ENCODE peak calls at places on chromosome 6, in ten cellular contexts. R is fibroblast of lung; N is coronary artery; P is heart left ventricle; J is ovary; X is kidney; M is naive thymus-derived CD4-positive, alpha-beta T cell; I is brain microvascular endothelial cell; W is body of pancreas; E is GM23338. L is an unnamed sample.

GRCh38 chr6:3376888-3377535 is 79.8 kb downstream of the SLC22A23 start:
- DNase-seq in R (peak), N (no peak), P (no peak), J (no peak), X (no peak), M (no peak), I (no peak), W (no peak), E (no peak), L (no peak)

GRCh38 chr6:103027532-103027931 is 1634.0 kb downstream of the GRIK2 start:
- DNase-seq in R (no peak), N (no peak), P (no peak), J (no peak), X (no peak), M (no peak), I (no peak), W (no peak), E (peak), L (no peak)

GRCh38 chr6:149473080-149474052 is 11.4 kb downstream of the ZC3H12D start:
- DNase-seq in R (no peak), N (no peak), P (peak), J (no peak), X (no peak), M (no peak), I (no peak), W (no peak), E (no peak), L (no peak)

GRCh38 chr6:169026175-169026574 is 227.5 kb downstream of the THBS2 start:
- DNase-seq in R (peak), N (no peak), P (no peak), J (peak), X (no peak), M (no peak), I (no peak), W (no peak), E (no peak), L (no peak)

GRCh38 chr6:119348308-119349040 is 1.1 kb downstream of the MAN1A1 start:
- DNase-seq in R (no peak), N (no peak), P (peak), J (peak), X (peak), M (peak), I (no peak), W (peak), E (peak), L (peak)

GRCh38 chr6:38715016-38715809 is at the start of gene DNAH8:
- DNase-seq in R (no peak), N (no peak), P (no peak), J (no peak), X (peak), M (no peak), I (no peak), W (no peak), E (peak), L (no peak)

GRCh38 chr6:30614843-30615218 is 2.2 kb downstream of the PPP1R10 start:
- DNase-seq in R (peak), N (peak), P (peak), J (peak), X (peak), M (peak), I (peak), W (peak), E (peak), L (peak)

GRCh38 chr6:125974214-125974866 is 12.0 kb upstream of the TRMT11 start:
- DNase-seq in R (peak), N (no peak), P (no peak), J (no peak), X (no peak), M (peak), I (no peak), W (no peak), E (peak), L (no peak)

GRCh38 chr6:147689398-147689797 is 180.9 kb downstream of the SAMD5 start:
- DNase-seq in R (no peak), N (no peak), P (no peak), J (no peak), X (no peak), M (no peak), I (no peak), W (no peak), E (no peak), L (no peak)

GRCh38 chr6:108897371-108897770 is 49.1 kb downstream of the ARMC2 start:
- DNase-seq in R (peak), N (no peak), P (peak), J (no peak), X (no peak), M (no peak), I (peak), W (peak), E (no peak), L (no peak)

GRCh38 chr6:168133186-168133585 is 54.2 kb upstream of the FRMD1 start:
- DNase-seq in R (peak), N (peak), P (peak), J (peak), X (peak), M (no peak), I (peak), W (no peak), E (no peak), L (peak)

GRCh38 chr6:169702640-169703246 is 817 bp downstream of the C6orf120 start:
- DNase-seq in R (no peak), N (no peak), P (no peak), J (no peak), X (no peak), M (peak), I (no peak), W (peak), E (peak), L (peak)

GRCh38 chr6:118218156-118218555 is 311.1 kb downstream of the SLC35F1 start:
- DNase-seq in R (no peak), N (no peak), P (peak), J (no peak), X (no peak), M (no peak), I (no peak), W (no peak), E (no peak), L (no peak)

GRCh38 chr6:15352884-15353283 is 107.0 kb downstream of the JARID2 start:
- DNase-seq in R (peak), N (no peak), P (no peak), J (no peak), X (no peak), M (no peak), I (peak), W (no peak), E (no peak), L (no peak)

GRCh38 chr6:44696099-44696498 is 308.6 kb downstream of the CDC5L start:
- DNase-seq in R (peak), N (peak), P (no peak), J (no peak), X (no peak), M (no peak), I (peak), W (no peak), E (no peak), L (no peak)

GRCh38 chr6:136524339-136524935 is 25.8 kb downstream of the MAP7 start:
- DNase-seq in R (no peak), N (no peak), P (no peak), J (no peak), X (no peak), M (no peak), I (no peak), W (no peak), E (no peak), L (no peak)

GRCh38 chr6:26251354-26252081 is 113.5 kb upstream of the BTN3A2 start:
- DNase-seq in R (peak), N (no peak), P (peak), J (no peak), X (peak), M (peak), I (peak), W (peak), E (peak), L (no peak)

GRCh38 chr6:108737594-108738546 is 110.4 kb upstream of the ARMC2 start:
- DNase-seq in R (peak), N (peak), P (peak), J (no peak), X (no peak), M (no peak), I (peak), W (peak), E (no peak), L (peak)

GRCh38 chr6:68497927-68498326 is 137.2 kb upstream of the ADGRB3 start:
- DNase-seq in R (peak), N (no peak), P (no peak), J (no peak), X (no peak), M (no peak), I (no peak), W (no peak), E (no peak), L (no peak)

GRCh38 chr6:42551202-42551601 is 12.6 kb upstream of the UBR2 start:
- DNase-seq in R (peak), N (no peak), P (no peak), J (no peak), X (no peak), M (no peak), I (no peak), W (no peak), E (no peak), L (no peak)

GRCh38 chr6:3911614-3912336 is 62.6 kb downstream of the FAM50B start:
- DNase-seq in R (peak), N (peak), P (peak), J (peak), X (peak), M (no peak), I (peak), W (peak), E (no peak), L (peak)

GRCh38 chr6:31581511-31582229 is 554 bp downstream of the LTB start:
- DNase-seq in R (no peak), N (no peak), P (no peak), J (no peak), X (no peak), M (no peak), I (peak), W (no peak), E (peak), L (no peak)

GRCh38 chr6:82494367-82494766 is 130.8 kb downstream of the TPBG start:
- DNase-seq in R (no peak), N (no peak), P (no peak), J (no peak), X (no peak), M (no peak), I (no peak), W (no peak), E (no peak), L (no peak)

GRCh38 chr6:38080349-38080748 is 260.8 kb downstream of the ZFAND3 start:
- DNase-seq in R (peak), N (no peak), P (no peak), J (no peak), X (no peak), M (no peak), I (no peak), W (no peak), E (no peak), L (no peak)

GRCh38 chr6:136723780-136724179 is 68.5 kb downstream of the MAP3K5 start:
- DNase-seq in R (no peak), N (no peak), P (no peak), J (no peak), X (no peak), M (no peak), I (no peak), W (peak), E (no peak), L (no peak)

GRCh38 chr6:169096326-169096882 is 157.2 kb downstream of the THBS2 start:
- DNase-seq in R (no peak), N (peak), P (no peak), J (no peak), X (no peak), M (no peak), I (no peak), W (no peak), E (no peak), L (no peak)

GRCh38 chr6:135909737-135910387 is 58.4 kb downstream of the PDE7B start:
- DNase-seq in R (peak), N (no peak), P (no peak), J (peak), X (peak), M (peak), I (peak), W (peak), E (peak), L (no peak)

GRCh38 chr6:96032646-96033045 is 16.9 kb downstream of the FUT9 start:
- DNase-seq in R (no peak), N (no peak), P (no peak), J (no peak), X (no peak), M (no peak), I (no peak), W (no peak), E (no peak), L (no peak)

GRCh38 chr6:134853111-134854055 is 96.5 kb downstream of the ALDH8A1 start:
- DNase-seq in R (peak), N (no peak), P (no peak), J (no peak), X (no peak), M (no peak), I (peak), W (no peak), E (no peak), L (no peak)

GRCh38 chr6:154602296-154602695 is 91.8 kb upstream of the CNKSR3 start:
- DNase-seq in R (no peak), N (no peak), P (no peak), J (no peak), X (no peak), M (no peak), I (no peak), W (no peak), E (no peak), L (no peak)

GRCh38 chr6:133225560-133225959 is 15.6 kb upstream of the EYA4 start:
- DNase-seq in R (no peak), N (no peak), P (no peak), J (no peak), X (no peak), M (no peak), I (no peak), W (no peak), E (no peak), L (no peak)

GRCh38 chr6:97288188-97288587 is 5.2 kb upstream of the MMS22L start:
- DNase-seq in R (no peak), N (no peak), P (no peak), J (no peak), X (no peak), M (no peak), I (no peak), W (no peak), E (no peak), L (no peak)

GRCh38 chr6:21208796-21209186 is 384.8 kb upstream of the SOX4 start:
- DNase-seq in R (no peak), N (no peak), P (no peak), J (no peak), X (no peak), M (no peak), I (no peak), W (no peak), E (no peak), L (no peak)

GRCh38 chr6:127939442-127940066 is 38.7 kb upstream of the THEMIS start:
- DNase-seq in R (peak), N (no peak), P (no peak), J (no peak), X (no peak), M (no peak), I (peak), W (no peak), E (peak), L (no peak)

GRCh38 chr6:121389419-121389818 is 46.0 kb upstream of the GJA1 start:
- DNase-seq in R (no peak), N (no peak), P (no peak), J (no peak), X (no peak), M (no peak), I (no peak), W (no peak), E (no peak), L (no peak)

GRCh38 chr6:141483561-141484061 is 649.1 kb upstream of the GJE1 start:
- DNase-seq in R (peak), N (no peak), P (peak), J (no peak), X (no peak), M (peak), I (peak), W (peak), E (no peak), L (no peak)

GRCh38 chr6:31769684-31770371 is 7.3 kb downstream of the VWA7 start:
- DNase-seq in R (peak), N (no peak), P (peak), J (no peak), X (no peak), M (peak), I (peak), W (peak), E (peak), L (peak)

GRCh38 chr6:158628542-158628941 is 16.0 kb downstream of the DYNLT1 start:
- DNase-seq in R (no peak), N (peak), P (no peak), J (no peak), X (peak), M (no peak), I (no peak), W (no peak), E (no peak), L (no peak)

DNA sequence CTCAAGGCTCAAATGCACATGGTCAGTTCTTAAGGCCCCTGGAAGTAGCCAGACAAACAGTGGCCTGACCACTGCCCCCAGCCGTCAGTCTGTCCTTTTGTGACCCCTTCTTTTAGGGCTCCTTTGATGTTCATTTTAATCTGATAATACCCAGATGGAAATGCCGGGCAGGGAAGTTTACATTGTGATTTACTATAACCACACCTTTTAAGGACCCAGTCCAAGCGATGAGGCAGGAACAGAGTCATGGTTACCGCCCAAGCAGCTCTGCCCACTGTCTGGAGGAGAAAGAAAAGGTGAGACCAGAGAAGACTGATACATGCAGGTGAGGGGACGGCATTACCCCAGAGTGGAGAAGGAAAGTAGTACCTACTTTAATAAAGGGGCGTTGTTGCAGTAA is 110.6 kb downstream of the PLEKHG1 start:
- DNase-seq in R (no peak), N (no peak), P (no peak), J (no peak), X (no peak), M (no peak), I (no peak), W (no peak), E (no peak), L (no peak)
- H3K27ac ChIP-seq in R (no peak), N (no peak), P (no peak), J (no peak), X (no peak), M (no peak), I (no peak), W (no peak), E (no peak), L (no peak)

GRCh38 chr6:43644940-43645612 is at the start of gene RSPH9:
- DNase-seq in R (peak), N (no peak), P (peak), J (peak), X (peak), M (peak), I (peak), W (peak), E (peak), L (peak)
- H3K4me3 ChIP-seq in R (peak), N (peak), P (peak), J (peak), X (peak), M (peak), I (peak), W (no peak), E (peak), L (peak)

DNA sequence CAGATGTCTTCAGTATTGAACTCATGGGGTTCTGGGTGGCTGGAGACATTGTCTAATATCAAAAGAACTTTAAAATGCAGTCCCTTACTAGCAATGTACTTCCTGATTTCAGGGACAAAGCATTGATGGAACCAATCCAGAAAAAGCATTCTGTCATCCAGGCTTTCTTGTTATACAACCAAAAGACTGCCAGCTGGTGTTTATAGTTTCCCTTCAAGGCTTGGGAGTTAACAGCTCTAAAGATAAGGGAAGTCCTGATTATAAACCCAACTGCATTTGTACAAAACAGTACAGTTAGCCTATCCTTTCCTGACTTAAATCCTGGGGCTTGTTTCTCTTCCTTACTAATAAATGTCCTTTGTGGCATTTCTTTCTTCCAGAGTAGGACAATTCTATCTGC is 160.0 kb downstream of the COL21A1 start:
- DNase-seq in R (peak), N (no peak), P (no peak), J (no peak), X (no peak), M (no peak), I (peak), W (no peak), E (no peak), L (no peak)
- H3K27ac ChIP-seq in R (no peak), N (peak), P (peak), J (no peak), X (no peak), M (no peak), I (no peak), W (no peak), E (no peak), L (no peak)

GRCh38 chr6:163123098-163123497 is 291.4 kb upstream of the QKI start:
- DNase-seq in R (no peak), N (no peak), P (no peak), J (no peak), X (no peak), M (no peak), I (no peak), W (no peak), E (peak), L (no peak)
- H3K4me3 ChIP-seq in R (no peak), N (no peak), P (no peak), J (no peak), X (no peak), M (no peak), I (no peak), W (no peak), E (no peak), L (no peak)

GRCh38 chr6:33620584-33621395 is at the start of gene ITPR3:
- DNase-seq in R (peak), N (no peak), P (peak), J (peak), X (peak), M (peak), I (no peak), W (peak), E (peak), L (peak)

GRCh38 chr6:33623895-33624381 is 2.8 kb downstream of the ITPR3 start:
- DNase-seq in R (no peak), N (no peak), P (no peak), J (no peak), X (peak), M (no peak), I (no peak), W (no peak), E (no peak), L (no peak)

GRCh38 chr6:33624856-33625255 is 3.7 kb downstream of the ITPR3 start:
- DNase-seq in R (no peak), N (no peak), P (no peak), J (no peak), X (peak), M (no peak), I (no peak), W (no peak), E (no peak), L (no peak)

GRCh38 chr6:33621396-33622388 is 570 bp downstream of the ITPR3 start:
- DNase-seq in R (no peak), N (no peak), P (peak), J (peak), X (peak), M (peak), I (no peak), W (peak), E (peak), L (peak)

GRCh38 chr6:33622456-33623431 is 1.6 kb downstream of the ITPR3 start:
- DNase-seq in R (peak), N (no peak), P (no peak), J (peak), X (peak), M (no peak), I (no peak), W (no peak), E (no peak), L (no peak)
- H3K27ac ChIP-seq in R (peak), N (peak), P (peak), J (peak), X (peak), M (peak), I (no peak), W (peak), E (no peak), L (no peak)

GRCh38 chr6:89468998-89469397 is 36.0 kb downstream of the ANKRD6 start:
- DNase-seq in R (no peak), N (no peak), P (no peak), J (no peak), X (no peak), M (no peak), I (no peak), W (no peak), E (no peak), L (no peak)

GRCh38 chr6:89471287-89471867 is 38.4 kb downstream of the ANKRD6 start:
- DNase-seq in R (no peak), N (no peak), P (no peak), J (no peak), X (no peak), M (no peak), I (no peak), W (no peak), E (peak), L (no peak)

GRCh38 chr6:89462503-89462902 is 29.6 kb downstream of the ANKRD6 start:
- DNase-seq in R (no peak), N (no peak), P (no peak), J (no peak), X (no peak), M (no peak), I (no peak), W (no peak), E (no peak), L (no peak)

GRCh38 chr6:89464295-89464694 is 31.3 kb downstream of the ANKRD6 start:
- DNase-seq in R (no peak), N (no peak), P (no peak), J (no peak), X (no peak), M (no peak), I (no peak), W (no peak), E (no peak), L (no peak)

DNA sequence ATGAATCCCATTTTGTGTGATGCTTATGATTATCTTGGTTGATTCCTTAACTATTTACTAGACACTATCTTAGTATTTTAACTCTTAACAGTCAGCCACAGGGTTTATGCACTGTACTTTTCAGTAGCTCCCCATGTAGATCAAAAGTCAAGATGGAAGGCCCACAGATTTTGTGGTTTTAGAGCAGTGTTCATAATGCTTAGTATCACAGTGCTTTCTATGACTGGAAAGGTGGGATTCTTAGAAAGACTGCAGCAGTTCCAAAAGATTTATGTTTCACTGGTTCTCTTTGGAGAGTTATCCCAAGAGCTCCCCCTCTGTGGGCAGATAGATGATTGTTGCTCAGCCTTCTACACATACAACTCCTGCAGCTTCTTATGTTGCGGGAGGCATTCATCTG is 34.5 kb downstream of the ANKRD6 start:
- DNase-seq in R (no peak), N (no peak), P (no peak), J (no peak), X (no peak), M (no peak), I (no peak), W (no peak), E (no peak), L (no peak)
- H3K4me3 ChIP-seq in R (no peak), N (no peak), P (no peak), J (no peak), X (no peak), M (no peak), I (no peak), W (no peak), E (no peak), L (no peak)

L was measured in psoas muscle.